ENCODE peak calls at places on chromosomes 7 and 10, in eight cellular contexts. One of them, this sample, is unnamed. For H3K27me3, the result is how much of the 10 kb centered on the place peaks cover.

GRCh38 chr10:119656760-119657159 is 5.6 kb downstream of the BAG3 start:
- DNase-seq in IMR-90: no peak
- DNase-seq in HepG2: no peak
- DNase-seq in osteoblast: no peak
- DNase-seq in upper lobe of right lung: no peak
- DNase-seq in left ventricle myocardium inferior: no peak
- DNase-seq in fibroblast of lung: no peak
- DNase-seq in psoas muscle: no peak
- DNase-seq in this sample: no peak

GRCh38 chr7:65251851-65252620 is 121.6 kb upstream of the ZNF92 start:
- DNase-seq in upper lobe of right lung: peak
- DNase-seq in fibroblast of lung: peak
- DNase-seq in psoas muscle: peak
- DNase-seq in HepG2: peak
- DNase-seq in IMR-90: peak
- DNase-seq in left ventricle myocardium inferior: peak
- DNase-seq in osteoblast: peak
- DNase-seq in this sample: no peak

GRCh38 chr10:123378302-123378701 is 224.1 kb downstream of the BUB3 start:
- DNase-seq in upper lobe of right lung: no peak
- DNase-seq in IMR-90: no peak
- DNase-seq in left ventricle myocardium inferior: no peak
- DNase-seq in HepG2: no peak
- DNase-seq in osteoblast: no peak
- DNase-seq in psoas muscle: no peak
- DNase-seq in fibroblast of lung: no peak
- DNase-seq in this sample: no peak

GRCh38 chr10:23525406-23525805 is 86.5 kb downstream of the OTUD1 start:
- DNase-seq in upper lobe of right lung: no peak
- DNase-seq in left ventricle myocardium inferior: no peak
- DNase-seq in osteoblast: no peak
- DNase-seq in psoas muscle: no peak
- DNase-seq in IMR-90: peak
- DNase-seq in fibroblast of lung: peak
- DNase-seq in HepG2: peak
- DNase-seq in this sample: no peak

GRCh38 chr10:32938554-32939061 is 19.4 kb downstream of the ITGB1 start:
- DNase-seq in upper lobe of right lung: no peak
- DNase-seq in osteoblast: peak
- DNase-seq in fibroblast of lung: no peak
- DNase-seq in psoas muscle: peak
- DNase-seq in HepG2: peak
- DNase-seq in IMR-90: no peak
- DNase-seq in left ventricle myocardium inferior: peak
- DNase-seq in this sample: no peak

GRCh38 chr10:73095479-73096021 is 1.1 kb downstream of the P4HA1 start:
- DNase-seq in fibroblast of lung: peak
- DNase-seq in upper lobe of right lung: no peak
- DNase-seq in psoas muscle: no peak
- DNase-seq in left ventricle myocardium inferior: peak
- DNase-seq in HepG2: peak
- DNase-seq in osteoblast: peak
- DNase-seq in IMR-90: peak
- DNase-seq in this sample: peak

GRCh38 chr7:45573636-45574470 is at the start of gene ADCY1:
- DNase-seq in fibroblast of lung: no peak
- DNase-seq in left ventricle myocardium inferior: peak
- DNase-seq in psoas muscle: no peak
- DNase-seq in osteoblast: peak
- DNase-seq in upper lobe of right lung: no peak
- DNase-seq in HepG2: no peak
- DNase-seq in IMR-90: no peak
- DNase-seq in this sample: no peak

GRCh38 chr7:67618569-67619543 is 622.2 kb downstream of the TYW1 start:
- DNase-seq in left ventricle myocardium inferior: peak
- DNase-seq in upper lobe of right lung: no peak
- DNase-seq in HepG2: no peak
- DNase-seq in osteoblast: no peak
- DNase-seq in psoas muscle: no peak
- DNase-seq in fibroblast of lung: peak
- DNase-seq in IMR-90: no peak
- DNase-seq in this sample: no peak

GRCh38 chr10:34760606-34761005 is 54.5 kb downstream of the PARD3 start:
- DNase-seq in psoas muscle: peak
- DNase-seq in upper lobe of right lung: no peak
- DNase-seq in fibroblast of lung: peak
- DNase-seq in left ventricle myocardium inferior: peak
- DNase-seq in osteoblast: no peak
- DNase-seq in IMR-90: peak
- DNase-seq in HepG2: no peak
- DNase-seq in this sample: no peak

GRCh38 chr10:48496831-48497792 is 107.8 kb downstream of the ARHGAP22 start:
- DNase-seq in osteoblast: peak
- DNase-seq in psoas muscle: no peak
- DNase-seq in fibroblast of lung: peak
- DNase-seq in HepG2: no peak
- DNase-seq in upper lobe of right lung: no peak
- DNase-seq in IMR-90: peak
- DNase-seq in left ventricle myocardium inferior: no peak
- DNase-seq in this sample: peak

GRCh38 chr10:93309062-93309461 is 173.1 kb downstream of the MYOF start:
- DNase-seq in upper lobe of right lung: no peak
- DNase-seq in fibroblast of lung: peak
- DNase-seq in osteoblast: peak
- DNase-seq in left ventricle myocardium inferior: no peak
- DNase-seq in psoas muscle: no peak
- DNase-seq in IMR-90: peak
- DNase-seq in HepG2: no peak
- DNase-seq in this sample: no peak

GRCh38 chr7:159094030-159094740 is 50.5 kb downstream of the VIPR2 start:
- DNase-seq in HepG2: no peak
- DNase-seq in IMR-90: no peak
- DNase-seq in osteoblast: peak
- DNase-seq in psoas muscle: no peak
- DNase-seq in upper lobe of right lung: peak
- DNase-seq in fibroblast of lung: no peak
- DNase-seq in left ventricle myocardium inferior: no peak
- DNase-seq in this sample: no peak

GRCh38 chr10:64867501-64867962 is 1346.3 kb downstream of the REEP3 start:
- DNase-seq in osteoblast: no peak
- DNase-seq in left ventricle myocardium inferior: no peak
- DNase-seq in psoas muscle: no peak
- DNase-seq in IMR-90: no peak
- DNase-seq in HepG2: peak
- DNase-seq in upper lobe of right lung: no peak
- DNase-seq in fibroblast of lung: no peak
- DNase-seq in this sample: no peak

GRCh38 chr7:116672596-116673503 is 854 bp downstream of the MET start:
- DNase-seq in fibroblast of lung: peak
- DNase-seq in osteoblast: peak
- DNase-seq in HepG2: peak
- DNase-seq in left ventricle myocardium inferior: peak
- DNase-seq in psoas muscle: peak
- DNase-seq in IMR-90: peak
- DNase-seq in upper lobe of right lung: no peak
- DNase-seq in this sample: no peak

GRCh38 chr7:10740805-10741204 is 232.9 kb upstream of the PHF14 start:
- DNase-seq in left ventricle myocardium inferior: no peak
- DNase-seq in IMR-90: no peak
- DNase-seq in psoas muscle: no peak
- DNase-seq in HepG2: no peak
- DNase-seq in osteoblast: no peak
- DNase-seq in upper lobe of right lung: no peak
- DNase-seq in fibroblast of lung: no peak
- DNase-seq in this sample: no peak

GRCh38 chr7:40717242-40717641 is 582.4 kb downstream of the SUGCT start:
- DNase-seq in fibroblast of lung: peak
- DNase-seq in psoas muscle: peak
- DNase-seq in osteoblast: peak
- DNase-seq in HepG2: peak
- DNase-seq in upper lobe of right lung: no peak
- DNase-seq in left ventricle myocardium inferior: peak
- DNase-seq in IMR-90: peak
- DNase-seq in this sample: peak

GRCh38 chr10:28754930-28755718 is 77.8 kb downstream of the BAMBI start:
- DNase-seq in fibroblast of lung: no peak
- DNase-seq in psoas muscle: no peak
- DNase-seq in osteoblast: no peak
- DNase-seq in left ventricle myocardium inferior: no peak
- DNase-seq in upper lobe of right lung: no peak
- DNase-seq in IMR-90: peak
- DNase-seq in HepG2: no peak
- DNase-seq in this sample: peak

GRCh38 chr10:59801171-59801570 is 47.9 kb upstream of the MRLN start:
- DNase-seq in left ventricle myocardium inferior: no peak
- DNase-seq in fibroblast of lung: peak
- DNase-seq in osteoblast: no peak
- DNase-seq in upper lobe of right lung: no peak
- DNase-seq in HepG2: no peak
- DNase-seq in psoas muscle: no peak
- DNase-seq in IMR-90: no peak
- DNase-seq in this sample: no peak

GRCh38 chr10:94785211-94785610 is 22.7 kb downstream of the CYP2C19 start:
- DNase-seq in IMR-90: no peak
- DNase-seq in upper lobe of right lung: no peak
- DNase-seq in psoas muscle: no peak
- DNase-seq in fibroblast of lung: peak
- DNase-seq in HepG2: no peak
- DNase-seq in osteoblast: no peak
- DNase-seq in left ventricle myocardium inferior: no peak
- DNase-seq in this sample: no peak

GRCh38 chr10:90167174-90168064 is 466.0 kb downstream of the KIF20B start:
- DNase-seq in psoas muscle: no peak
- DNase-seq in upper lobe of right lung: no peak
- DNase-seq in fibroblast of lung: peak
- DNase-seq in IMR-90: peak
- DNase-seq in HepG2: no peak
- DNase-seq in left ventricle myocardium inferior: no peak
- DNase-seq in osteoblast: no peak
- DNase-seq in this sample: no peak

GRCh38 chr10:70502406-70502805 is 23.8 kb downstream of the PALD1 start:
- DNase-seq in psoas muscle: no peak
- DNase-seq in left ventricle myocardium inferior: no peak
- DNase-seq in IMR-90: peak
- DNase-seq in fibroblast of lung: peak
- DNase-seq in HepG2: no peak
- DNase-seq in osteoblast: no peak
- DNase-seq in upper lobe of right lung: no peak
- DNase-seq in this sample: no peak

GRCh38 chr10:80580811-80581468 is 43.2 kb downstream of the SH2D4B start:
- DNase-seq in fibroblast of lung: no peak
- DNase-seq in left ventricle myocardium inferior: no peak
- DNase-seq in upper lobe of right lung: no peak
- DNase-seq in HepG2: no peak
- DNase-seq in psoas muscle: no peak
- DNase-seq in IMR-90: no peak
- DNase-seq in osteoblast: no peak
- DNase-seq in this sample: no peak

GRCh38 chr10:80585812-80586211 is 48.1 kb downstream of the SH2D4B start:
- DNase-seq in psoas muscle: no peak
- DNase-seq in osteoblast: no peak
- DNase-seq in left ventricle myocardium inferior: no peak
- DNase-seq in upper lobe of right lung: no peak
- DNase-seq in HepG2: no peak
- DNase-seq in IMR-90: no peak
- DNase-seq in fibroblast of lung: no peak
- DNase-seq in this sample: no peak

GRCh38 chr10:80581469-80581835 is 43.8 kb downstream of the SH2D4B start:
- DNase-seq in osteoblast: no peak
- DNase-seq in upper lobe of right lung: no peak
- DNase-seq in HepG2: no peak
- DNase-seq in IMR-90: no peak
- DNase-seq in psoas muscle: no peak
- DNase-seq in fibroblast of lung: no peak
- DNase-seq in left ventricle myocardium inferior: no peak
- DNase-seq in this sample: no peak

GRCh38 chr10:80582561-80582960 is 44.9 kb downstream of the SH2D4B start:
- DNase-seq in upper lobe of right lung: no peak
- DNase-seq in IMR-90: no peak
- DNase-seq in left ventricle myocardium inferior: no peak
- DNase-seq in fibroblast of lung: no peak
- DNase-seq in osteoblast: no peak
- DNase-seq in HepG2: no peak
- DNase-seq in psoas muscle: no peak
- DNase-seq in this sample: no peak

GRCh38 chr10:80583681-80584080 is 46.0 kb downstream of the SH2D4B start:
- DNase-seq in psoas muscle: no peak
- DNase-seq in HepG2: no peak
- DNase-seq in left ventricle myocardium inferior: no peak
- DNase-seq in fibroblast of lung: no peak
- DNase-seq in osteoblast: no peak
- DNase-seq in IMR-90: no peak
- DNase-seq in upper lobe of right lung: no peak
- DNase-seq in this sample: no peak
- TF ChIP-seq CTCF in psoas muscle: no peak
- TF ChIP-seq CTCF in HepG2: no peak
- TF ChIP-seq CTCF in left ventricle myocardium inferior: peak
- TF ChIP-seq CTCF in fibroblast of lung: no peak
- TF ChIP-seq CTCF in osteoblast: no peak
- TF ChIP-seq CTCF in IMR-90: no peak
- TF ChIP-seq CTCF in upper lobe of right lung: peak
- TF ChIP-seq CTCF in this sample: no peak

GRCh38 chr7:16711730-16712129 is 41.8 kb upstream of the TSPAN13 start:
- DNase-seq in left ventricle myocardium inferior: no peak
- DNase-seq in psoas muscle: no peak
- DNase-seq in osteoblast: no peak
- DNase-seq in IMR-90: no peak
- DNase-seq in fibroblast of lung: peak
- DNase-seq in HepG2: no peak
- DNase-seq in upper lobe of right lung: no peak
- DNase-seq in this sample: no peak
- H3K4me3 ChIP-seq in left ventricle myocardium inferior: no peak
- H3K4me3 ChIP-seq in psoas muscle: no peak
- H3K4me3 ChIP-seq in osteoblast: no peak
- H3K4me3 ChIP-seq in IMR-90: no peak
- H3K4me3 ChIP-seq in fibroblast of lung: no peak
- H3K4me3 ChIP-seq in HepG2: no peak
- H3K4me3 ChIP-seq in upper lobe of right lung: no peak
- H3K4me3 ChIP-seq in this sample: no peak

GRCh38 chr7:27160546-27161213 is 4.2 kb upstream of the HOXA7 start:
- DNase-seq in HepG2: peak
- DNase-seq in osteoblast: peak
- DNase-seq in psoas muscle: peak
- DNase-seq in left ventricle myocardium inferior: peak
- DNase-seq in fibroblast of lung: peak
- DNase-seq in upper lobe of right lung: peak
- DNase-seq in IMR-90: peak
- DNase-seq in this sample: peak
- H3K27me3 ChIP-seq in HepG2: under half
- H3K27me3 ChIP-seq in osteoblast: under half
- H3K27me3 ChIP-seq in psoas muscle: under half
- H3K27me3 ChIP-seq in left ventricle myocardium inferior: half or more
- H3K27me3 ChIP-seq in fibroblast of lung: under half
- H3K27me3 ChIP-seq in upper lobe of right lung: half or more
- H3K27me3 ChIP-seq in IMR-90: under half
- H3K27me3 ChIP-seq in this sample: under half

DNA sequence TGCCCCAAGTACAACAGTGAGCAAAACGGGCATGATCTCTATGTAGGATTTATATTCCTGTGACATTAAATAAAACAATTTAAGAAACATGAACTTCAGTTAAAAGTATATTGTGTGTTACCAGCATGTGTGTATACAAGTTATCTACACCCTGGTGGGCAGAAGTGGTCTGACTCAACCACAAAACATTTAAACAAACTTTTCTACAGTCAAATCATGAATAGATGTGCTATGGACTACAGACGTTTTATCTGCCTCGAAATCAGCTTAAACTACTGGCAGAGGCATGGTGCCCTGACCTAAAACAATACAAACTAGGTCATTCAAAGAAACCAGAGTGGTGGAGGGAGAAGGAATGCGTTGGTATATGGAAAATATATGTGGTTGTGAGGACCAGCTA is 3.6 kb downstream of the ARL3 start:
- DNase-seq in HepG2: peak
- DNase-seq in left ventricle myocardium inferior: no peak
- DNase-seq in psoas muscle: no peak
- DNase-seq in IMR-90: peak
- DNase-seq in osteoblast: peak
- DNase-seq in fibroblast of lung: peak
- DNase-seq in upper lobe of right lung: no peak
- DNase-seq in this sample: peak
- TF ChIP-seq CTCF in HepG2: no peak
- TF ChIP-seq CTCF in left ventricle myocardium inferior: no peak
- TF ChIP-seq CTCF in psoas muscle: no peak
- TF ChIP-seq CTCF in IMR-90: no peak
- TF ChIP-seq CTCF in osteoblast: no peak
- TF ChIP-seq CTCF in fibroblast of lung: peak
- TF ChIP-seq CTCF in upper lobe of right lung: no peak
- TF ChIP-seq CTCF in this sample: peak